ENCODE peak calls at places on chromosomes 12 and 14, in five cellular contexts. B is COR-L47, S is choroid plexus epithelial cell, K is MV-4-11, R is posterior cingulate gyrus. U is an unnamed sample.

GRCh38 chr12:40946612-40947194 is 241.4 kb upstream of the PDZRN4 start:
- DNase-seq in B (peak), S (peak), K (peak), R (no peak), U (peak)

GRCh38 chr14:32620303-32620702 is 291.2 kb downstream of the AKAP6 start:
- DNase-seq in B (no peak), S (peak), K (no peak), R (no peak), U (no peak)

GRCh38 chr14:59425322-59425945 is 39.7 kb downstream of the GPR135 start:
- DNase-seq in B (no peak), S (peak), K (peak), R (no peak), U (no peak)

GRCh38 chr12:131085125-131085815 is 131.6 kb downstream of the ADGRD1 start:
- DNase-seq in B (no peak), S (no peak), K (no peak), R (peak), U (no peak)

GRCh38 chr12:81128930-81129554 is 51.2 kb downstream of the ACSS3 start:
- DNase-seq in B (peak), S (peak), K (peak), R (no peak), U (peak)

GRCh38 chr12:54301428-54302045 is 722 bp upstream of the NFE2 start:
- DNase-seq in B (no peak), S (no peak), K (no peak), R (no peak), U (no peak)

GRCh38 chr14:36091096-36091495 is 85.4 kb downstream of the PTCSC3 start:
- DNase-seq in B (no peak), S (peak), K (no peak), R (no peak), U (no peak)

GRCh38 chr14:73725116-73726024 is 11.2 kb upstream of the PNMA1 start:
- DNase-seq in B (no peak), S (peak), K (no peak), R (no peak), U (no peak)

GRCh38 chr14:90627478-90627877 is 188.8 kb downstream of the TTC7B start:
- DNase-seq in B (no peak), S (no peak), K (peak), R (no peak), U (no peak)

GRCh38 chr12:96448287-96448686 is 41.1 kb upstream of the CFAP54 start:
- DNase-seq in B (no peak), S (peak), K (no peak), R (no peak), U (no peak)